ENCODE peak calls at places on chromosome 16, in nine cellular contexts. E is stimulated activated CD4-positive, alpha-beta T cell treated with anti-CD3 and anti-CD28 coated beads, Interleukin-1b, Interleukin-23, amount 100 ng/mL, for 1 hour; J is cardiac muscle cell; Y is effector CD4-positive, alpha-beta T cell; C is ureter; F is right cardiac atrium; Q is ELR; V is NCI-H1092; D is T-helper 9 cell. K is an unnamed sample.

GRCh38 chr16:87366288-87366687 is 17.3 kb downstream of the FBXO31 start:
- DNase-seq in E (no peak), J (no peak), Y (no peak), C (no peak), F (no peak), Q (no peak), V (no peak), D (no peak), K (no peak)

GRCh38 chr16:10871157-10871991 is 5.6 kb upstream of the CIITA start:
- DNase-seq in E (no peak), J (peak; percentile 72), Y (no peak), C (peak; percentile 79), F (peak; percentile 56), Q (peak; percentile 97), V (no peak), D (no peak), K (no peak)

GRCh38 chr16:68969338-68969737 is 126.0 kb downstream of the TANGO6 start:
- DNase-seq in E (no peak), J (no peak), Y (no peak), C (no peak), F (no peak), Q (no peak), V (no peak), D (no peak), K (no peak)

GRCh38 chr16:49453983-49454382 is 80.4 kb downstream of the C16orf78 start:
- DNase-seq in E (no peak), J (no peak), Y (no peak), C (no peak), F (no peak), Q (no peak), V (no peak), D (no peak), K (no peak)

GRCh38 chr16:56815721-56816120 is 49.3 kb upstream of the SLC12A3 start:
- DNase-seq in E (no peak), J (no peak), Y (no peak), C (no peak), F (peak; percentile 54), Q (no peak), V (no peak), D (no peak), K (no peak)

GRCh38 chr16:19127674-19128131 is 13.9 kb downstream of the ITPRIPL2 start:
- DNase-seq in E (no peak), J (no peak), Y (no peak), C (no peak), F (no peak), Q (no peak), V (no peak), D (no peak), K (no peak)

GRCh38 chr16:50068550-50068949 is 2.8 kb downstream of the HEATR3 start:
- DNase-seq in E (no peak), J (peak; percentile 19), Y (no peak), C (no peak), F (no peak), Q (peak; percentile 4), V (no peak), D (no peak), K (no peak)

GRCh38 chr16:83887088-83887487 is 11.8 kb upstream of the MLYCD start:
- DNase-seq in E (no peak), J (peak; percentile 32), Y (no peak), C (peak; percentile 40), F (no peak), Q (peak; percentile 56), V (peak; percentile 6), D (no peak), K (no peak)

K was measured in cerebellar cortex.